ENCODE peak calls at places on chromosomes 4 and X, in nine cellular contexts. N, S, E, Q, L, V, P, T and I are unnamed samples.

GRCh38 chr4:169492436-169493163 is 119.8 kb downstream of the NEK1 start:
- DNase-seq in N (no peak), S (peak; percentile 44), E (peak; percentile 55), Q (peak; percentile 48), L (peak; percentile 29), V (peak; percentile 35), P (no peak), T (peak; percentile 44), I (no peak)

GRCh38 chrX:101393530-101394305 is 2.9 kb downstream of the RPL36A start:
- DNase-seq in N (no peak), S (no peak), E (no peak), Q (no peak), L (no peak), V (no peak), P (no peak), T (no peak), I (no peak)

GRCh38 chr4:88177981-88178632 is 19.7 kb upstream of the ABCG2 start:
- DNase-seq in N (no peak), S (peak; percentile 67), E (peak; percentile 71), Q (no peak), L (no peak), V (no peak), P (no peak), T (peak; percentile 85), I (peak; percentile 18)

GRCh38 chr4:95506264-95506663 is 42.5 kb downstream of the UNC5C start:
- DNase-seq in N (no peak), S (no peak), E (peak; percentile 59), Q (no peak), L (no peak), V (no peak), P (no peak), T (peak; percentile 12), I (no peak)

GRCh38 chrX:69179380-69179911 is 14.2 kb upstream of the PJA1 start:
- DNase-seq in N (no peak), S (peak; percentile 84), E (peak; percentile 24), Q (no peak), L (no peak), V (no peak), P (no peak), T (peak; percentile 29), I (no peak)

GRCh38 chr4:163556169-163556568 is 61.7 kb downstream of the TMA16 start:
- DNase-seq in N (no peak), S (no peak), E (peak; percentile 37), Q (no peak), L (no peak), V (no peak), P (no peak), T (peak; percentile 10), I (no peak)

GRCh38 chr4:151163855-151164254 is 64.4 kb downstream of the RPS3A start:
- DNase-seq in N (no peak), S (no peak), E (no peak), Q (no peak), L (no peak), V (no peak), P (no peak), T (no peak), I (no peak)

GRCh38 chr4:25343671-25344070 is 31.1 kb downstream of the ZCCHC4 start:
- DNase-seq in N (no peak), S (no peak), E (no peak), Q (no peak), L (no peak), V (no peak), P (no peak), T (peak; percentile 43), I (no peak)

GRCh38 chrX:154436597-154437397 is at the start of gene GDI1:
- DNase-seq in N (peak; percentile 62), S (peak; percentile 80), E (peak; percentile 31), Q (peak; percentile 60), L (no peak), V (peak; percentile 84), P (peak; percentile 82), T (peak; percentile 22), I (peak; percentile 48)

GRCh38 chr4:2362286-2363055 is 56.0 kb downstream of the ZFYVE28 start:
- DNase-seq in N (no peak), S (no peak), E (no peak), Q (no peak), L (no peak), V (no peak), P (peak; percentile 51), T (no peak), I (no peak)

GRCh38 chr4:102574317-102574716 is 73.2 kb downstream of the NFKB1 start:
- DNase-seq in N (no peak), S (no peak), E (peak; percentile 47), Q (peak; percentile 65), L (no peak), V (no peak), P (no peak), T (peak; percentile 63), I (no peak)

GRCh38 chr4:60482921-60483351 is 717.2 kb upstream of the ADGRL3 start:
- DNase-seq in N (no peak), S (peak; percentile 33), E (no peak), Q (no peak), L (no peak), V (no peak), P (no peak), T (no peak), I (no peak)

GRCh38 chr4:55444822-55445221 is 49.1 kb downstream of the TMEM165 start:
- DNase-seq in N (no peak), S (peak; percentile 24), E (peak; percentile 61), Q (no peak), L (peak; percentile 41), V (no peak), P (no peak), T (peak; percentile 51), I (no peak)

GRCh38 chr4:14771504-14772175 is 230.6 kb upstream of the CPEB2 start:
- DNase-seq in N (no peak), S (no peak), E (no peak), Q (no peak), L (no peak), V (no peak), P (no peak), T (no peak), I (no peak)

GRCh38 chr4:159269956-159270355 is 167.1 kb downstream of the RAPGEF2 start:
- DNase-seq in N (no peak), S (no peak), E (no peak), Q (no peak), L (no peak), V (no peak), P (no peak), T (no peak), I (no peak)

GRCh38 chr4:15378055-15378454 is 49.8 kb upstream of the C1QTNF7 start:
- DNase-seq in N (no peak), S (peak; percentile 33), E (peak; percentile 61), Q (no peak), L (no peak), V (no peak), P (no peak), T (peak; percentile 38), I (no peak)

GRCh38 chr4:38062088-38062893 is 102.1 kb downstream of the PTTG2 start:
- DNase-seq in N (peak; percentile 46), S (peak; percentile 84), E (peak; percentile 86), Q (peak; percentile 61), L (peak; percentile 90), V (peak; percentile 79), P (peak; percentile 74), T (peak; percentile 79), I (peak; percentile 85)

GRCh38 chr4:123505457-123506310 is 109.1 kb downstream of the SPRY1 start:
- DNase-seq in N (no peak), S (peak; percentile 90), E (peak; percentile 66), Q (no peak), L (peak; percentile 79), V (peak; percentile 76), P (peak; percentile 84), T (peak; percentile 61), I (peak; percentile 49)

GRCh38 chr4:40395908-40396806 is 61.0 kb downstream of the CHRNA9 start:
- DNase-seq in N (no peak), S (peak; percentile 14), E (peak; percentile 60), Q (no peak), L (peak; percentile 40), V (peak; percentile 75), P (peak; percentile 79), T (no peak), I (peak; percentile 91)

GRCh38 chr4:33188733-33189132 is 2468.6 kb downstream of the PCDH7 start:
- DNase-seq in N (no peak), S (no peak), E (no peak), Q (no peak), L (no peak), V (no peak), P (no peak), T (no peak), I (no peak)

GRCh38 chr4:42673084-42673429 is 16.2 kb upstream of the ATP8A1 start:
- DNase-seq in N (no peak), S (no peak), E (peak; percentile 18), Q (no peak), L (no peak), V (no peak), P (peak; percentile 79), T (no peak), I (peak; percentile 80)

DNA sequence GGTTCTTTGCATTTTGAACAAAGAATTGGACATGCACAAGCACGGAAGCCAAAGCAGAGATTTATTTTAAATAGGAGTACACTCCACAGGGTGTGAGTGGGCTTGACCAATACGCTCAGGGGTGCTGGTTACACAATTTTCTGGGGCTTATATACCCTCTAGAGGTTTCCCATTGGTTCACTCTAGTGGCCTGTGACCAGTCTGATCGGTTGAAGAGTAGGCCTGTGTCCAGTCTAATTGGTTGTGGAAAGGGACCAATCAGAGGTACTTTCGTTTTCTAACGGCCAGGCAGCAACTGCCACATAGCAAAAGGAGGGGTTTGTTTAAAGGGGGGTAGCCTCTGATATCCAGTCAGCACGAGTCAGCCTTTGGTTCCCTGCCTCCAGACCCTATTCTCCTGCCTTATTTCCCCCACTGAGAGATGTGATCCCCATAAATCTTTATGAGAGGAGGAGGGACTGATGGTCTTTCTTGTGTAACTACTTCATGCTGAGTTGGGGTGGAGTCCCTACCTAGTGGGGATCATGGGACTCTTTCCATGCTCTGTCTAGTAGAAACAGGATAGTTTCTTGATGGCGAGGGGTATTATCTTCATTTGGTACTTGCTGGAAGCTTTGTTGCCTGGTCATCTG is 11.3 kb upstream of the AREG start:
- DNase-seq in N (no peak), S (no peak), E (no peak), Q (no peak), L (no peak), V (no peak), P (no peak), T (no peak), I (no peak)
- H3K27ac ChIP-seq in N (no peak overlapping the region), S (no peak overlapping the region), E (no peak overlapping the region), Q (no peak overlapping the region), L (no peak overlapping the region), V (no peak overlapping the region), P (no peak overlapping the region), T (no peak overlapping the region), I (no peak overlapping the region)

GRCh38 chr4:77787969-77788368 is 31.2 kb downstream of the CNOT6L start:
- DNase-seq in N (no peak), S (no peak), E (no peak), Q (no peak), L (no peak), V (no peak), P (no peak), T (no peak), I (no peak)
- H3K4me1 ChIP-seq in N (peaks cover 69% of the 10 kb centered on the region), S (no peaks in the 10 kb centered on the region), E (no peaks in the 10 kb centered on the region), Q (no peaks in the 10 kb centered on the region), L (no peaks in the 10 kb centered on the region), V (peaks cover 29% of the 10 kb centered on the region), P (peaks cover 3% of the 10 kb centered on the region), T (peaks cover 1% of the 10 kb centered on the region), I (peaks cover 15% of the 10 kb centered on the region)

GRCh38 chr4:7960790-7961655 is 21.4 kb upstream of the AFAP1 start:
- DNase-seq in N (no peak), S (no peak), E (peak; percentile 99), Q (peak; percentile 6), L (peak; percentile 31), V (peak; percentile 44), P (no peak), T (peak; percentile 100), I (peak; percentile 88)
- H3K27ac ChIP-seq in N (no peak overlapping the region), S (no peak overlapping the region), E (peak overlapping the region; percentile 74), Q (no peak overlapping the region), L (no peak overlapping the region), V (peak overlapping the region; percentile 62), P (peak overlapping the region; percentile 24), T (peak overlapping the region; percentile 75), I (peak overlapping the region; percentile 81)

GRCh38 chrX:119878740-119879139 is 7.1 kb downstream of the NDUFA1 start:
- DNase-seq in N (no peak), S (no peak), E (no peak), Q (no peak), L (no peak), V (no peak), P (no peak), T (no peak), I (no peak)
- H3K4me1 ChIP-seq in N (peaks cover 3% of the 10 kb centered on the region), S (no peaks in the 10 kb centered on the region), E (no peaks in the 10 kb centered on the region), Q (peaks cover 4% of the 10 kb centered on the region), L (no peaks in the 10 kb centered on the region), V (no peaks in the 10 kb centered on the region), P (no peaks in the 10 kb centered on the region), T (no peaks in the 10 kb centered on the region), I (no peaks in the 10 kb centered on the region)